ENCODE peak calls at places on chromosomes 11 and 22, in nine cellular contexts. X is stimulated activated CD4-positive, alpha-beta T cell treated with anti-CD3 and anti-CD28 coated beads, Interleukin-2, amount 100 ng/mL, for 48 hours; S is AML-193; A is HT1080; U is stimulated activated CD8-positive, alpha-beta memory T cell treated with anti-CD3 and anti-CD28 coated beads, Interleukin-7, amount 100 ng/mL, for 4 hours; F is astrocyte of the spinal cord; W is heart right ventricle; T is hypothalamus; O is memory B cell. Z is an unnamed sample.

GRCh38 chr11:8810331-8811301 is 100.4 kb upstream of the AKIP1 start:
- DNase-seq in X (no peak), S (no peak), A (peak; percentile 74), U (no peak), F (peak; percentile 89), W (peak; percentile 81), T (peak; percentile 81), O (no peak), Z (peak; percentile 95)

GRCh38 chr11:11346249-11346648 is 6.8 kb downstream of the CSNK2A3 start:
- DNase-seq in X (no peak), S (no peak), A (no peak), U (no peak), F (no peak), W (no peak), T (no peak), O (no peak), Z (no peak)

GRCh38 chr22:44200855-44201550 is 20.3 kb downstream of the PARVG start:
- DNase-seq in X (no peak), S (no peak), A (no peak), U (no peak), F (no peak), W (no peak), T (no peak), O (no peak), Z (no peak)

GRCh38 chr22:32446321-32446720 is 17.9 kb downstream of the BPIFC start:
- DNase-seq in X (no peak), S (no peak), A (peak; percentile 44), U (no peak), F (no peak), W (no peak), T (no peak), O (no peak), Z (peak; percentile 19)

GRCh38 chr11:8731647-8732188 is 49.1 kb downstream of the RPL27A start:
- DNase-seq in X (no peak), S (no peak), A (no peak), U (no peak), F (no peak), W (no peak), T (no peak), O (no peak), Z (no peak)

GRCh38 chr11:31340903-31341572 is 28.5 kb downstream of the DCDC1 start:
- DNase-seq in X (no peak), S (peak; percentile 39), A (peak; percentile 31), U (no peak), F (peak; percentile 20), W (no peak), T (no peak), O (no peak), Z (peak; percentile 42)

GRCh38 chr11:62705401-62705800 is 1.8 kb downstream of the BSCL2 start:
- DNase-seq in X (no peak), S (peak; percentile 23), A (no peak), U (no peak), F (no peak), W (no peak), T (no peak), O (no peak), Z (peak; percentile 66)

GRCh38 chr11:67117667-67118058 is 1.4 kb upstream of the KDM2A start:
- DNase-seq in X (no peak), S (peak; percentile 4), A (no peak), U (peak; percentile 22), F (no peak), W (peak; percentile 17), T (peak; percentile 31), O (no peak), Z (peak; percentile 59)

GRCh38 chr22:46354176-46354992 is 18.9 kb downstream of the TRMU start:
- DNase-seq in X (no peak), S (no peak), A (no peak), U (no peak), F (no peak), W (no peak), T (no peak), O (no peak), Z (no peak)

GRCh38 chr11:1696608-1697570 is at the start of gene KRTAP5-6:
- DNase-seq in X (no peak), S (no peak), A (no peak), U (no peak), F (no peak), W (no peak), T (no peak), O (no peak), Z (no peak)

GRCh38 chr22:45775569-45776312 is 104.1 kb downstream of the ATXN10 start:
- DNase-seq in X (no peak), S (no peak), A (no peak), U (no peak), F (no peak), W (no peak), T (no peak), O (peak; percentile 20), Z (no peak)

GRCh38 chr22:35777335-35777975 is 59.8 kb downstream of the APOL5 start:
- DNase-seq in X (no peak), S (no peak), A (peak; percentile 83), U (no peak), F (peak; percentile 81), W (no peak), T (no peak), O (no peak), Z (no peak)

GRCh38 chr11:130498181-130498580 is 49.7 kb downstream of the ADAMTS15 start:
- DNase-seq in X (no peak), S (no peak), A (no peak), U (no peak), F (no peak), W (no peak), T (no peak), O (no peak), Z (no peak)

GRCh38 chr11:12474871-12475270 is 97.5 kb downstream of the PARVA start:
- DNase-seq in X (no peak), S (no peak), A (peak; percentile 17), U (no peak), F (no peak), W (no peak), T (no peak), O (no peak), Z (no peak)

GRCh38 chr11:27171391-27171790 is 130.8 kb downstream of the BBOX1 start:
- DNase-seq in X (no peak), S (no peak), A (no peak), U (no peak), F (no peak), W (no peak), T (no peak), O (no peak), Z (no peak)

GRCh38 chr22:33539902-33540751 is 380.1 kb downstream of the LARGE1 start:
- DNase-seq in X (no peak), S (no peak), A (no peak), U (no peak), F (no peak), W (peak; percentile 49), T (peak; percentile 25), O (no peak), Z (no peak)

GRCh38 chr11:3221408-3222002 is 2.9 kb upstream of the MRGPRG start:
- DNase-seq in X (no peak), S (no peak), A (no peak), U (no peak), F (no peak), W (no peak), T (no peak), O (no peak), Z (no peak)

GRCh38 chr11:60848714-60849151 is 6.8 kb downstream of the CCDC86 start:
- DNase-seq in X (no peak), S (no peak), A (no peak), U (no peak), F (no peak), W (no peak), T (no peak), O (no peak), Z (no peak)

GRCh38 chr11:96614846-96615245 is 225.0 kb downstream of the JRKL start:
- DNase-seq in X (no peak), S (no peak), A (no peak), U (no peak), F (no peak), W (no peak), T (no peak), O (no peak), Z (peak; percentile 49)

GRCh38 chr11:3836903-3837302 is 3.9 kb downstream of the RHOG start:
- DNase-seq in X (no peak), S (peak; percentile 62), A (no peak), U (peak; percentile 45), F (no peak), W (peak; percentile 36), T (peak; percentile 37), O (no peak), Z (no peak)

GRCh38 chr22:39251762-39252460 is 7.1 kb upstream of the PDGFB start:
- DNase-seq in X (no peak), S (no peak), A (peak; percentile 42), U (no peak), F (peak; percentile 52), W (no peak), T (no peak), O (no peak), Z (peak; percentile 88)

GRCh38 chr11:129932385-129933067 is 37.1 kb upstream of the NFRKB start:
- DNase-seq in X (no peak), S (no peak), A (no peak), U (no peak), F (no peak), W (no peak), T (no peak), O (no peak), Z (peak; percentile 12)

GRCh38 chr11:17406082-17406817 is 17.8 kb upstream of the KCNJ11 start:
- DNase-seq in X (no peak), S (no peak), A (no peak), U (no peak), F (no peak), W (no peak), T (no peak), O (no peak), Z (peak; percentile 43)

GRCh38 chr11:82763167-82763566 is 29.5 kb upstream of the FAM181B start:
- DNase-seq in X (no peak), S (no peak), A (no peak), U (no peak), F (no peak), W (no peak), T (no peak), O (no peak), Z (no peak)

GRCh38 chr11:65767406-65767805 is 13.4 kb downstream of the AP5B1 start:
- DNase-seq in X (no peak), S (no peak), A (no peak), U (no peak), F (no peak), W (no peak), T (no peak), O (no peak), Z (no peak)

GRCh38 chr11:130157111-130157510 is 2.5 kb upstream of the ST14 start:
- DNase-seq in X (no peak), S (no peak), A (peak; percentile 25), U (no peak), F (peak; percentile 49), W (no peak), T (no peak), O (no peak), Z (no peak)

GRCh38 chr11:28447226-28447625 is 339.0 kb downstream of the METTL15 start:
- DNase-seq in X (no peak), S (no peak), A (peak; percentile 55), U (no peak), F (peak; percentile 60), W (no peak), T (no peak), O (no peak), Z (no peak)